ENCODE peak calls at places on chromosomes 6 and 20, in nine cellular contexts. One of them, this sample, is unnamed.

GRCh38 chr20:8389381-8390368 is 257.6 kb downstream of the PLCB1 start:
- DNase-seq in PC-3: peak; percentile 72
- DNase-seq in upper lobe of right lung: no peak
- DNase-seq in colonic mucosa: no peak
- DNase-seq in mesendoderm: peak; percentile 25
- DNase-seq in ovary: no peak
- DNase-seq in mesenchymal stem cell: peak; percentile 53
- DNase-seq in thoracic aorta: no peak
- DNase-seq in uterus: no peak
- DNase-seq in this sample: no peak

GRCh38 chr6:166861961-166862286 is 94.4 kb downstream of the RNASET2 start:
- DNase-seq in mesenchymal stem cell: peak; percentile 1
- DNase-seq in colonic mucosa: no peak
- DNase-seq in upper lobe of right lung: no peak
- DNase-seq in thoracic aorta: no peak
- DNase-seq in uterus: no peak
- DNase-seq in PC-3: no peak
- DNase-seq in ovary: no peak
- DNase-seq in mesendoderm: no peak
- DNase-seq in this sample: no peak

GRCh38 chr20:1711826-1712601 is 54.4 kb upstream of the SIRPG start:
- DNase-seq in upper lobe of right lung: no peak
- DNase-seq in thoracic aorta: no peak
- DNase-seq in colonic mucosa: no peak
- DNase-seq in uterus: no peak
- DNase-seq in PC-3: no peak
- DNase-seq in ovary: no peak
- DNase-seq in mesenchymal stem cell: no peak
- DNase-seq in mesendoderm: no peak
- DNase-seq in this sample: no peak

GRCh38 chr6:52551483-52552277 is 25.2 kb downstream of the TRAM2 start:
- DNase-seq in mesenchymal stem cell: peak; percentile 60
- DNase-seq in ovary: peak; percentile 50
- DNase-seq in thoracic aorta: peak; percentile 69
- DNase-seq in colonic mucosa: peak; percentile 66
- DNase-seq in PC-3: peak; percentile 91
- DNase-seq in mesendoderm: peak; percentile 88
- DNase-seq in upper lobe of right lung: peak; percentile 71
- DNase-seq in uterus: peak; percentile 61
- DNase-seq in this sample: no peak

GRCh38 chr6:170227996-170228550 is 62.8 kb downstream of the DLL1 start:
- DNase-seq in mesendoderm: no peak
- DNase-seq in upper lobe of right lung: peak; percentile 46
- DNase-seq in PC-3: no peak
- DNase-seq in ovary: no peak
- DNase-seq in thoracic aorta: no peak
- DNase-seq in uterus: no peak
- DNase-seq in mesenchymal stem cell: no peak
- DNase-seq in colonic mucosa: no peak
- DNase-seq in this sample: no peak

GRCh38 chr20:54020868-54021267 is 49.5 kb downstream of the BCAS1 start:
- DNase-seq in mesendoderm: no peak
- DNase-seq in thoracic aorta: no peak
- DNase-seq in PC-3: no peak
- DNase-seq in ovary: no peak
- DNase-seq in upper lobe of right lung: no peak
- DNase-seq in uterus: no peak
- DNase-seq in mesenchymal stem cell: no peak
- DNase-seq in colonic mucosa: no peak
- DNase-seq in this sample: no peak

GRCh38 chr6:108914235-108915022 is 66.2 kb downstream of the ARMC2 start:
- DNase-seq in mesendoderm: peak; percentile 80
- DNase-seq in mesenchymal stem cell: peak; percentile 50
- DNase-seq in ovary: no peak
- DNase-seq in thoracic aorta: no peak
- DNase-seq in uterus: no peak
- DNase-seq in colonic mucosa: no peak
- DNase-seq in PC-3: peak; percentile 31
- DNase-seq in upper lobe of right lung: no peak
- DNase-seq in this sample: peak; percentile 13

GRCh38 chr6:11710221-11710836 is 68.3 kb downstream of the ADTRP start:
- DNase-seq in PC-3: no peak
- DNase-seq in uterus: no peak
- DNase-seq in colonic mucosa: no peak
- DNase-seq in mesenchymal stem cell: no peak
- DNase-seq in ovary: no peak
- DNase-seq in thoracic aorta: no peak
- DNase-seq in mesendoderm: peak; percentile 16
- DNase-seq in upper lobe of right lung: no peak
- DNase-seq in this sample: peak; percentile 64

GRCh38 chr6:119267506-119267905 is 82.1 kb downstream of the MAN1A1 start:
- DNase-seq in PC-3: no peak
- DNase-seq in colonic mucosa: no peak
- DNase-seq in upper lobe of right lung: no peak
- DNase-seq in mesenchymal stem cell: no peak
- DNase-seq in uterus: no peak
- DNase-seq in thoracic aorta: no peak
- DNase-seq in ovary: no peak
- DNase-seq in mesendoderm: no peak
- DNase-seq in this sample: no peak

GRCh38 chr6:72324591-72324990 is 297.3 kb upstream of the KCNQ5 start:
- DNase-seq in mesendoderm: no peak
- DNase-seq in mesenchymal stem cell: no peak
- DNase-seq in colonic mucosa: no peak
- DNase-seq in uterus: no peak
- DNase-seq in upper lobe of right lung: no peak
- DNase-seq in thoracic aorta: no peak
- DNase-seq in ovary: no peak
- DNase-seq in PC-3: no peak
- DNase-seq in this sample: no peak

GRCh38 chr6:7050911-7051779 is 56.6 kb upstream of the RREB1 start:
- DNase-seq in thoracic aorta: no peak
- DNase-seq in mesenchymal stem cell: peak; percentile 84
- DNase-seq in upper lobe of right lung: peak; percentile 84
- DNase-seq in mesendoderm: peak; percentile 79
- DNase-seq in colonic mucosa: peak; percentile 87
- DNase-seq in uterus: peak; percentile 40
- DNase-seq in ovary: peak; percentile 63
- DNase-seq in PC-3: peak; percentile 96
- DNase-seq in this sample: peak; percentile 28

GRCh38 chr6:6315660-6316059 is 4.8 kb downstream of the F13A1 start:
- DNase-seq in mesenchymal stem cell: peak; percentile 39
- DNase-seq in colonic mucosa: peak; percentile 32
- DNase-seq in thoracic aorta: no peak
- DNase-seq in mesendoderm: peak; percentile 70
- DNase-seq in upper lobe of right lung: no peak
- DNase-seq in uterus: peak; percentile 30
- DNase-seq in ovary: no peak
- DNase-seq in PC-3: peak; percentile 65
- DNase-seq in this sample: peak; percentile 27

GRCh38 chr6:95133578-95133977 is 443.8 kb upstream of the MANEA start:
- DNase-seq in ovary: no peak
- DNase-seq in mesenchymal stem cell: peak; percentile 2
- DNase-seq in colonic mucosa: no peak
- DNase-seq in mesendoderm: peak; percentile 21
- DNase-seq in thoracic aorta: no peak
- DNase-seq in uterus: no peak
- DNase-seq in PC-3: peak; percentile 27
- DNase-seq in upper lobe of right lung: no peak
- DNase-seq in this sample: no peak

GRCh38 chr20:56778765-56779195 is 149.7 kb downstream of the TFAP2C start:
- DNase-seq in ovary: no peak
- DNase-seq in mesendoderm: peak; percentile 51
- DNase-seq in mesenchymal stem cell: peak; percentile 85
- DNase-seq in PC-3: no peak
- DNase-seq in uterus: no peak
- DNase-seq in upper lobe of right lung: no peak
- DNase-seq in colonic mucosa: no peak
- DNase-seq in thoracic aorta: no peak
- DNase-seq in this sample: peak; percentile 11

GRCh38 chr20:52425253-52425652 is 233.7 kb upstream of the ZFP64 start:
- DNase-seq in colonic mucosa: no peak
- DNase-seq in thoracic aorta: no peak
- DNase-seq in uterus: no peak
- DNase-seq in PC-3: no peak
- DNase-seq in ovary: no peak
- DNase-seq in mesendoderm: peak; percentile 28
- DNase-seq in upper lobe of right lung: no peak
- DNase-seq in mesenchymal stem cell: peak; percentile 64
- DNase-seq in this sample: no peak

GRCh38 chr20:47764154-47764734 is 21.0 kb downstream of the SULF2 start:
- DNase-seq in upper lobe of right lung: no peak
- DNase-seq in thoracic aorta: no peak
- DNase-seq in PC-3: peak; percentile 33
- DNase-seq in colonic mucosa: no peak
- DNase-seq in ovary: no peak
- DNase-seq in mesenchymal stem cell: peak; percentile 8
- DNase-seq in mesendoderm: peak; percentile 64
- DNase-seq in uterus: no peak
- DNase-seq in this sample: no peak
- H3K4me1 ChIP-seq in upper lobe of right lung: peaks cover 14% of the 10 kb centered on the region
- H3K4me1 ChIP-seq in thoracic aorta: no peaks in the 10 kb centered on the region
- H3K4me1 ChIP-seq in PC-3: no peaks in the 10 kb centered on the region
- H3K4me1 ChIP-seq in colonic mucosa: no peaks in the 10 kb centered on the region
- H3K4me1 ChIP-seq in ovary: peaks cover 24% of the 10 kb centered on the region
- H3K4me1 ChIP-seq in mesenchymal stem cell: no peaks in the 10 kb centered on the region
- H3K4me1 ChIP-seq in mesendoderm: peaks cover 11% of the 10 kb centered on the region
- H3K4me1 ChIP-seq in uterus: no peaks in the 10 kb centered on the region
- H3K4me1 ChIP-seq in this sample: no peaks in the 10 kb centered on the region

GRCh38 chr6:132664309-132665034 is 5.5 kb upstream of the TAAR1 start:
- DNase-seq in uterus: no peak
- DNase-seq in upper lobe of right lung: no peak
- DNase-seq in PC-3: no peak
- DNase-seq in colonic mucosa: no peak
- DNase-seq in mesendoderm: no peak
- DNase-seq in ovary: no peak
- DNase-seq in thoracic aorta: no peak
- DNase-seq in mesenchymal stem cell: no peak
- DNase-seq in this sample: no peak

GRCh38 chr6:132666118-132666517 is 7.1 kb upstream of the TAAR1 start:
- DNase-seq in mesenchymal stem cell: no peak
- DNase-seq in mesendoderm: peak; percentile 82
- DNase-seq in upper lobe of right lung: no peak
- DNase-seq in uterus: no peak
- DNase-seq in colonic mucosa: no peak
- DNase-seq in ovary: no peak
- DNase-seq in PC-3: no peak
- DNase-seq in thoracic aorta: no peak
- DNase-seq in this sample: no peak

GRCh38 chr6:132659082-132659481 is at the start of gene TAAR1:
- DNase-seq in ovary: no peak
- DNase-seq in mesenchymal stem cell: no peak
- DNase-seq in thoracic aorta: no peak
- DNase-seq in PC-3: no peak
- DNase-seq in mesendoderm: no peak
- DNase-seq in colonic mucosa: no peak
- DNase-seq in uterus: no peak
- DNase-seq in upper lobe of right lung: no peak
- DNase-seq in this sample: no peak

GRCh38 chr6:132663661-132664060 is 4.7 kb upstream of the TAAR1 start:
- DNase-seq in colonic mucosa: no peak
- DNase-seq in mesenchymal stem cell: peak; percentile 18
- DNase-seq in PC-3: no peak
- DNase-seq in mesendoderm: no peak
- DNase-seq in thoracic aorta: no peak
- DNase-seq in upper lobe of right lung: no peak
- DNase-seq in uterus: no peak
- DNase-seq in ovary: no peak
- DNase-seq in this sample: no peak

GRCh38 chr6:132661906-132662305 is 2.9 kb upstream of the TAAR1 start:
- DNase-seq in ovary: no peak
- DNase-seq in PC-3: no peak
- DNase-seq in mesendoderm: no peak
- DNase-seq in thoracic aorta: no peak
- DNase-seq in upper lobe of right lung: no peak
- DNase-seq in mesenchymal stem cell: no peak
- DNase-seq in colonic mucosa: no peak
- DNase-seq in uterus: no peak
- DNase-seq in this sample: no peak
- H3K4me1 ChIP-seq in ovary: no peaks in the 10 kb centered on the region
- H3K4me1 ChIP-seq in PC-3: peaks cover 4% of the 10 kb centered on the region
- H3K4me1 ChIP-seq in mesendoderm: no peaks in the 10 kb centered on the region
- H3K4me1 ChIP-seq in thoracic aorta: no peaks in the 10 kb centered on the region
- H3K4me1 ChIP-seq in upper lobe of right lung: no peaks in the 10 kb centered on the region
- H3K4me1 ChIP-seq in mesenchymal stem cell: no peaks in the 10 kb centered on the region
- H3K4me1 ChIP-seq in colonic mucosa: no peaks in the 10 kb centered on the region
- H3K4me1 ChIP-seq in uterus: no peaks in the 10 kb centered on the region
- H3K4me1 ChIP-seq in this sample: no peaks in the 10 kb centered on the region

GRCh38 chr20:9515211-9515580 is 806 bp downstream of the LAMP5 start:
- DNase-seq in thoracic aorta: no peak
- DNase-seq in uterus: no peak
- DNase-seq in ovary: no peak
- DNase-seq in PC-3: no peak
- DNase-seq in mesendoderm: no peak
- DNase-seq in colonic mucosa: no peak
- DNase-seq in mesenchymal stem cell: no peak
- DNase-seq in upper lobe of right lung: no peak
- DNase-seq in this sample: no peak

GRCh38 chr20:9515761-9516657 is 1.6 kb downstream of the LAMP5 start:
- DNase-seq in uterus: no peak
- DNase-seq in mesendoderm: peak; percentile 59
- DNase-seq in PC-3: peak; percentile 26
- DNase-seq in thoracic aorta: no peak
- DNase-seq in ovary: peak; percentile 53
- DNase-seq in upper lobe of right lung: no peak
- DNase-seq in mesenchymal stem cell: no peak
- DNase-seq in colonic mucosa: no peak
- DNase-seq in this sample: no peak

GRCh38 chr20:9516658-9516987 is 2.2 kb downstream of the LAMP5 start:
- DNase-seq in mesenchymal stem cell: no peak
- DNase-seq in ovary: no peak
- DNase-seq in upper lobe of right lung: no peak
- DNase-seq in uterus: no peak
- DNase-seq in colonic mucosa: no peak
- DNase-seq in thoracic aorta: no peak
- DNase-seq in PC-3: no peak
- DNase-seq in mesendoderm: no peak
- DNase-seq in this sample: no peak

GRCh38 chr20:9518776-9519175 is 4.4 kb downstream of the LAMP5 start:
- DNase-seq in ovary: no peak
- DNase-seq in mesenchymal stem cell: no peak
- DNase-seq in PC-3: no peak
- DNase-seq in thoracic aorta: no peak
- DNase-seq in upper lobe of right lung: no peak
- DNase-seq in mesendoderm: peak; percentile 1
- DNase-seq in uterus: no peak
- DNase-seq in colonic mucosa: no peak
- DNase-seq in this sample: no peak

GRCh38 chr20:9517297-9518134 is 3.1 kb downstream of the LAMP5 start:
- DNase-seq in PC-3: no peak
- DNase-seq in ovary: no peak
- DNase-seq in uterus: no peak
- DNase-seq in colonic mucosa: no peak
- DNase-seq in mesendoderm: peak; percentile 14
- DNase-seq in thoracic aorta: no peak
- DNase-seq in upper lobe of right lung: no peak
- DNase-seq in mesenchymal stem cell: no peak
- DNase-seq in this sample: no peak
- H3K4me1 ChIP-seq in PC-3: peaks cover 4% of the 10 kb centered on the region
- H3K4me1 ChIP-seq in ovary: peaks cover 12% of the 10 kb centered on the region
- H3K4me1 ChIP-seq in uterus: no peaks in the 10 kb centered on the region
- H3K4me1 ChIP-seq in colonic mucosa: no peaks in the 10 kb centered on the region
- H3K4me1 ChIP-seq in mesendoderm: peaks cover 3% of the 10 kb centered on the region
- H3K4me1 ChIP-seq in thoracic aorta: peaks cover 12% of the 10 kb centered on the region
- H3K4me1 ChIP-seq in upper lobe of right lung: peaks cover 22% of the 10 kb centered on the region
- H3K4me1 ChIP-seq in mesenchymal stem cell: peaks cover 18% of the 10 kb centered on the region
- H3K4me1 ChIP-seq in this sample: no peaks in the 10 kb centered on the region

GRCh38 chr6:36130672-36131516 is 581 bp downstream of the MAPK13 start:
- DNase-seq in ovary: peak; percentile 37
- DNase-seq in upper lobe of right lung: peak; percentile 89
- DNase-seq in thoracic aorta: no peak
- DNase-seq in mesenchymal stem cell: no peak
- DNase-seq in mesendoderm: peak; percentile 55
- DNase-seq in uterus: no peak
- DNase-seq in colonic mucosa: peak; percentile 69
- DNase-seq in PC-3: peak; percentile 60
- DNase-seq in this sample: peak; percentile 47
- H3K4me1 ChIP-seq in ovary: peaks cover 14% of the 10 kb centered on the region
- H3K4me1 ChIP-seq in upper lobe of right lung: peaks cover 39% of the 10 kb centered on the region
- H3K4me1 ChIP-seq in thoracic aorta: peaks cover 4% of the 10 kb centered on the region
- H3K4me1 ChIP-seq in mesenchymal stem cell: peaks cover 32% of the 10 kb centered on the region
- H3K4me1 ChIP-seq in mesendoderm: peaks cover 16% of the 10 kb centered on the region
- H3K4me1 ChIP-seq in uterus: no peaks in the 10 kb centered on the region
- H3K4me1 ChIP-seq in colonic mucosa: peaks cover 8% of the 10 kb centered on the region
- H3K4me1 ChIP-seq in PC-3: peaks cover 39% of the 10 kb centered on the region
- H3K4me1 ChIP-seq in this sample: peaks cover 31% of the 10 kb centered on the region